ENCODE peak calls at places on chromosome 6, in five cellular contexts. N is colonic mucosa, L is fibroblast of lung, D is PC-9, A is SK-N-SH. Y is an unnamed sample.

GRCh38 chr6:43699564-43700186 is 12.1 kb upstream of the MRPS18A start:
- DNase-seq in D (peak; percentile 84), N (peak; percentile 78), A (no peak), L (peak; percentile 27), Y (no peak)

GRCh38 chr6:96110878-96111277 is 95.1 kb downstream of the FUT9 start:
- DNase-seq in A (no peak), L (peak; percentile 6), D (no peak), N (no peak), Y (no peak)

GRCh38 chr6:26199057-26199772 is 112.0 kb downstream of the HFE start:
- DNase-seq in N (peak; percentile 80), D (peak; percentile 94), A (peak; percentile 77), L (peak; percentile 95), Y (peak; percentile 80)

GRCh38 chr6:16061833-16062232 is 67.1 kb upstream of the MYLIP start:
- DNase-seq in N (no peak), D (no peak), A (no peak), L (peak; percentile 13), Y (no peak)

GRCh38 chr6:101146389-101146788 is 247.1 kb upstream of the GRIK2 start:
- DNase-seq in A (no peak), L (peak; percentile 67), N (no peak), D (no peak), Y (no peak)

GRCh38 chr6:157685596-157686280 is 137.3 kb upstream of the SNX9 start:
- DNase-seq in D (no peak), L (no peak), A (no peak), N (no peak), Y (no peak)

GRCh38 chr6:19805146-19805515 is 32.0 kb upstream of the ID4 start:
- DNase-seq in D (no peak), N (no peak), L (no peak), A (no peak), Y (no peak)

GRCh38 chr6:55578537-55579363 is at the start of gene HMGCLL1:
- DNase-seq in A (peak; percentile 74), N (peak; percentile 26), L (peak; percentile 15), D (no peak), Y (peak; percentile 50)

GRCh38 chr6:2054516-2055067 is 190.8 kb downstream of the GMDS start:
- DNase-seq in D (no peak), A (no peak), N (no peak), L (no peak), Y (no peak)

GRCh38 chr6:168514216-168514615 is 73.2 kb downstream of the SMOC2 start:
- DNase-seq in D (no peak), N (no peak), A (peak; percentile 62), L (peak; percentile 2), Y (no peak)

GRCh38 chr6:56387621-56388413 is 140.4 kb upstream of the COL21A1 start:
- DNase-seq in N (no peak), L (peak; percentile 32), D (no peak), A (no peak), Y (no peak)

GRCh38 chr6:4743026-4743425 is 33.2 kb upstream of the CDYL start:
- DNase-seq in D (no peak), N (no peak), A (no peak), L (peak; percentile 5), Y (no peak)

GRCh38 chr6:17968081-17968518 is 19.3 kb downstream of the KIF13A start:
- DNase-seq in N (no peak), L (peak; percentile 62), A (no peak), D (no peak), Y (no peak)

GRCh38 chr6:111242452-111242851 is 155.1 kb downstream of the SLC16A10 start:
- DNase-seq in N (no peak), L (peak; percentile 91), A (no peak), D (peak; percentile 59), Y (no peak)

GRCh38 chr6:107716688-107717089 is 107.4 kb downstream of the SCML4 start:
- DNase-seq in D (peak; percentile 54), L (peak; percentile 21), N (no peak), A (peak; percentile 20), Y (no peak)

GRCh38 chr6:108348655-108349349 is 53.9 kb downstream of the AFG1L start:
- DNase-seq in A (no peak), D (no peak), L (no peak), N (no peak), Y (no peak)

GRCh38 chr6:118451839-118452238 is 96.3 kb upstream of the PLN start:
- DNase-seq in D (no peak), N (no peak), L (no peak), A (no peak), Y (no peak)
- H3K9me3 ChIP-seq in D (peaks cover 23% of the 10 kb centered on the region), N (no peaks in the 10 kb centered on the region), L (no peaks in the 10 kb centered on the region), A (peaks cover 23% of the 10 kb centered on the region), Y (peaks cover 60% of the 10 kb centered on the region)

DNA sequence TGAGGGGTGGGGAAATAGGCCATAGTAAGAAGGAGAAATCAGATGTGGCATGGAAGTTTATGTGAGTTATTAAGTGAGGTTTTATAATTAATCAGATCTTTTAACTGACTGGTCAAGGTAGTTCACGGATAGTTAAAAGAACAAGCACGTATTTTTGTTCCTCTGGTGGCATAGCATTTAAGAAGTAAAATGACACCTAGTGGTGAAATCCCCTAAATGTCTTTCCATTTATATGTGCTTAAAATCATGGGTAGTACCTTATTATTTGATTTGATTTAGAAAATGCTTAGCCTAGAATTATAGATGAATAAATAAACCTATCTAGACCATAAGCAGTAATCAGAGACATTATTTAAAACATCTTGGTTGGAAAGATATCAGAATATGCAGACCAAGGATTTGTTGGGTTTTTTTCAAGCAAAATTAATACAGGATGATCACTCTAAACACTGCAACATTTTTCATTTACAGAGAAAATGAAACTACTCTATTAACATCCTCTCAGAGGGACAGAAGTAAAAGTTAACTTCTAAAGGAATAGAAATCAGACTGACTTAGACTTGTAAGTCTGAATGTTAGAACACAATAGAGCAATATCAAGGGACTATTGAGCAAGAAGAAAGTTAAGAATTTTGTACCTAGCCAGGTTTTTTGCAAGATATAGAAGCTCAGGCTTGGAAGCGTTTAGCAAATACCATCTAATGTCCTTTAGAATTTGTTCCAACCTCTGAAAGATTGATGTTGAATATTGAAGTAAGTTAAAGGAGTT is 81.1 kb downstream of the STXBP5 start:
- DNase-seq in D (no peak), L (peak; percentile 57), A (peak; percentile 43), N (no peak), Y (no peak)
- TF ChIP-seq CTCF in D (peak; percentile 57), L (peak; percentile 50), A (peak; percentile 62), N (peak; percentile 31), Y (peak; percentile 54)

GRCh38 chr6:166989427-166990034 is 9.7 kb upstream of the CEP43 start:
- DNase-seq in A (peak; percentile 34), N (no peak), L (peak; percentile 18), D (no peak), Y (no peak)

GRCh38 chr6:166988674-166989201 is 10.5 kb upstream of the CEP43 start:
- DNase-seq in N (no peak), L (peak; percentile 43), A (no peak), D (no peak), Y (no peak)

GRCh38 chr6:166987930-166988329 is 11.3 kb upstream of the CEP43 start:
- DNase-seq in D (no peak), A (no peak), L (peak; percentile 47), N (no peak), Y (no peak)

DNA sequence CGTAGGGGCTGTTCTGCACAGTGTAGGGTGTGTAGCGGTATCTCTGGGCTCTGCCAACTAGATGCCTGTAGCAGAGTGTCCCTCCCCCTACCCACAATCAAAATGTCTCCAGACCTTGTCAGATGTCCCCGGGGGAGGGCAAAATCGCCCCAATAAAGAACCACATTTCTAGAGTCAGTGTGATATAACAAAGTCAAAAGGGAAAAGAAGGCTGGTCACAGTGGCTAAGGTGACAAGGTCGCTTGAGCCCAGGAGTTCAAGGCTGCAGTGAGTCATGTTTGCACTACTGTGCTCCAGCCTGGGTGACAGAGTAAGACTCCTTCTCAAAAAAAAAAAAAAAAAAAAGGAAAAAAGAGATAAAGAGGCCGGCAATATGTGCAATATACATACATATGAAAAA is 11.7 kb upstream of the CEP43 start:
- DNase-seq in L (no peak), D (no peak), N (no peak), A (no peak), Y (no peak)
- H3K36me3 ChIP-seq in L (no peaks in the 10 kb centered on the region), D (no peaks in the 10 kb centered on the region), N (no peaks in the 10 kb centered on the region), A (no peaks in the 10 kb centered on the region), Y (no peaks in the 10 kb centered on the region)

DNA sequence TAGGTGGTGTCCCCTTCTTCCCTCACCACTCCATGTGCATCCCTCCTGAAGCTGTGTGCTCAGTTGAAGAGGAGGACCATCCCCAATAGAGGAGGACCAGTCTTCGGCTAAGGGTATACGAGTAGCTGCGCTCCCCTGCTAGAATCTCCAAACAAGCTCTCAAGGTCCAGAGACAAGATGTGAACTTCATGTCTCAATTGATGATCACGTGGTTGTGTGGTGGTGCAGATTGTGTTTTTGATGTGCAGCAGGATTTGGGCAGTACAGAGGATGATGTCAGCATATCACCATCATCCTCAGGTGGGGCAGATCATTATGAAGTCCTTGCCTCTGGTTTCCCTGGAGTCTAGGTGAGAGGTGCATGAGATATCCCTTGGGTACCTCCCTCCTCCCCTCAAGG is 20.0 kb upstream of the DDR1 start:
- DNase-seq in L (no peak), N (no peak), A (no peak), D (no peak), Y (no peak)
- H3K9me3 ChIP-seq in L (no peaks in the 10 kb centered on the region), N (no peaks in the 10 kb centered on the region), A (no peaks in the 10 kb centered on the region), D (peaks cover 17% of the 10 kb centered on the region), Y (no peaks in the 10 kb centered on the region)

DNA sequence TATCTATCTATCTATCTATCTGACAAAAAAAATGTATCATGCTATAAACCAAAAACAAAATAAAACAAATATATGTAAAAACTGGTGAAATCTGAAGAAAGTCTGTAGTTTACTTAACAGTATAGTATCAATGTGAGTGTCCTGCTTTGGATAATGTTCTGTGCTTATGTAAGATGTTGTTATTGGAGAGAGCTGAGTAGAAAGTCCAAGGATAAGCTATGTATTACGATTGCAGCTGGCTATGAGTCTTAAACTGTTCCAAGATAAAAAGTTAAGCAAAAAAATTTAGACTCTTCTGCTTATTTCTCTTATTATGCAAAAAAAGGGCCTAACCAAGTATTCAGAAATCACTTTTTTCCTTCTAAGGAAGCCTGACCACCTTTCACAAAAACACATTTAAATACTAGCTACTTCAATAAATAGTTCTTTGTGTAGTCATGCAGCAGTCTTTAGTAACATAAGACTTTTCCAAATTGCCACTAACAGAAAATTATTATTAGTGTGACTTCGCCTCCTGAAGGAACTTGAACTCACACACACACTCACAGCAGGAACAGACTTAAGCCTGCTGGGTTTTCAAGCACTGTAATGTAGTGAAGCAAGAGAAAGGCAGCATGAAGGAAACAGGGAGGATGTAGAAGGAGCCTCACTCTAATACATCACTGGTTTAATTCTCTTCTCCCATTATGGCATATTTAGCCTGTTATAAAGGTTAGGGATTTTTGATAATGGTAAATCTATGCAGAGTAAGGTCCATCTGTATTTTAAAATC is 265.8 kb upstream of the GJE1 start:
- DNase-seq in A (no peak), N (no peak), D (no peak), L (no peak), Y (no peak)
- TF ChIP-seq CTCF in A (no peak), N (no peak), D (no peak), L (no peak), Y (no peak)

GRCh38 chr6:152207915-152208714 is 400.6 kb downstream of the ESR1 start:
- DNase-seq in D (no peak), A (no peak), N (no peak), L (no peak), Y (no peak)

GRCh38 chr6:152209211-152209610 is 401.7 kb downstream of the ESR1 start:
- DNase-seq in A (no peak), L (no peak), N (no peak), D (peak; percentile 49), Y (no peak)

GRCh38 chr6:152201134-152201533 is 393.7 kb downstream of the ESR1 start:
- DNase-seq in N (no peak), D (no peak), L (no peak), A (no peak), Y (no peak)

GRCh38 chr6:152206072-152206818 is 398.8 kb downstream of the ESR1 start:
- DNase-seq in D (no peak), A (no peak), L (no peak), N (peak; percentile 36), Y (no peak)

GRCh38 chr6:152204584-152204983 is 397.1 kb downstream of the ESR1 start:
- DNase-seq in A (no peak), N (no peak), L (no peak), D (no peak), Y (no peak)
- H3K36me3 ChIP-seq in A (peaks cover 82% of the 10 kb centered on the region), N (no peaks in the 10 kb centered on the region), L (peaks cover 1% of the 10 kb centered on the region), D (no peaks in the 10 kb centered on the region), Y (peaks cover 94% of the 10 kb centered on the region)

Y was measured in lower lobe of right lung.